ENCODE peak calls at places on chromosome X, in six cellular contexts. D is IMR-90, Z is H9, R is mesendoderm, C is neuronal stem cell, Y is H1. E is an unnamed sample.
A peak's percentile ranks its signal among the peaks of the same experiment; 100 is the strongest.

GRCh38 chrX:54992911-54993622 is 921 bp downstream of the PFKFB1 start:
- DNase-seq in D (no peak), Z (no peak), R (no peak), C (no peak), Y (no peak), E (no peak)

GRCh38 chrX:106862972-106863688 is 40.0 kb downstream of the RIPPLY1 start:
- DNase-seq in D (peak; percentile 2), Z (peak; percentile 71), R (peak; percentile 56), C (peak; percentile 1), Y (peak; percentile 15), E (peak; percentile 2)

GRCh38 chrX:69493193-69493592 is 10.9 kb upstream of the NALF2 start:
- DNase-seq in D (no peak), Z (peak; percentile 61), R (peak; percentile 74), C (peak; percentile 31), Y (no peak), E (peak; percentile 62)

GRCh38 chrX:17737707-17738001 is 361 bp downstream of the SCML1 start:
- DNase-seq in D (no peak), Z (no peak), R (no peak), C (peak; percentile 6), Y (no peak), E (no peak)

GRCh38 chrX:129717902-129718301 is 20.9 kb upstream of the XPNPEP2 start:
- DNase-seq in D (peak; percentile 78), Z (no peak), R (no peak), C (no peak), Y (no peak), E (no peak)

GRCh38 chrX:118726887-118727685 is at the start of gene IL13RA1:
- DNase-seq in D (peak; percentile 76), Z (peak; percentile 89), R (peak; percentile 94), C (peak; percentile 82), Y (peak; percentile 29), E (peak; percentile 87)

GRCh38 chrX:39946822-39947221 is 150.9 kb downstream of the BCOR start:
- DNase-seq in D (peak; percentile 81), Z (no peak), R (no peak), C (no peak), Y (no peak), E (no peak)

GRCh38 chrX:51395807-51396728 is 63.4 kb downstream of the NUDT10 start:
- DNase-seq in D (no peak), Z (peak; percentile 47), R (peak; percentile 52), C (peak; percentile 2), Y (no peak), E (peak; percentile 22)

GRCh38 chrX:82677281-82677680 is 830.8 kb upstream of the POU3F4 start:
- DNase-seq in D (no peak), Z (no peak), R (no peak), C (no peak), Y (no peak), E (no peak)

GRCh38 chrX:119753639-119754257 is 4.6 kb upstream of the SOWAHD start:
- DNase-seq in D (peak; percentile 24), Z (peak; percentile 33), R (peak; percentile 67), C (no peak), Y (no peak), E (peak; percentile 87)

GRCh38 chrX:13398073-13398823 is 78.4 kb upstream of the ATXN3L start:
- DNase-seq in D (peak; percentile 100), Z (no peak), R (peak; percentile 92), C (peak; percentile 1), Y (peak; percentile 33), E (peak; percentile 86)

GRCh38 chrX:116961872-116962582 is 499.3 kb upstream of the CT83 start:
- DNase-seq in D (no peak), Z (peak; percentile 67), R (peak; percentile 42), C (no peak), Y (no peak), E (peak; percentile 29)

GRCh38 chrX:153551135-153551534 is 33.7 kb downstream of the ATP2B3 start:
- DNase-seq in D (peak; percentile 17), Z (no peak), R (no peak), C (no peak), Y (no peak), E (peak; percentile 69)

GRCh38 chrX:53290441-53291041 is 9.2 kb upstream of the IQSEC2 start:
- DNase-seq in D (no peak), Z (no peak), R (no peak), C (no peak), Y (no peak), E (no peak)

GRCh38 chrX:64805683-64806082 is 170.6 kb downstream of the ZC4H2 start:
- DNase-seq in D (no peak), Z (no peak), R (no peak), C (no peak), Y (no peak), E (no peak)

DNA sequence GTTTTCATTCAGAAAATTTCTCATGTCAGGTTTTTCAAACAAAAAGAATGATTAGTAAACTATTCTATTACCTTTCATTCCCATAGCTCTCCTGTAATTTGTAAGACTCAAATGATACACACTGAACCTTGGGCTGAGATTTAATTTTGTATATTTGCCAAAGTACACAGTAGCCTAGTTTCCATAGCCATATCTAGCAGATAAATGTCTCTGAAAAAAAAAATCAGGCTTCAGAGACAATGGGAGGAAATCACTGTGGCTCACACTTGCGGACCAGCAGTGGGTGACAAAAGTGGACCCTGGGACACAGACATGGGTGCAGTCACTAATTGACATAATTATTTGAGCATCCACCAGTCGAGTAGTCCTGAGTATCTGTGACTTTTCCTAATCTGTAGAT is 46.6 kb downstream of the MAOA start:
- DNase-seq in D (no peak), Z (no peak), R (no peak), C (no peak), Y (no peak), E (no peak)
- H3K27ac ChIP-seq in D (no peak overlapping the region), Z (no peak overlapping the region), R (no peak overlapping the region), C (no peak overlapping the region), Y (no peak overlapping the region), E (no peak overlapping the region)

DNA sequence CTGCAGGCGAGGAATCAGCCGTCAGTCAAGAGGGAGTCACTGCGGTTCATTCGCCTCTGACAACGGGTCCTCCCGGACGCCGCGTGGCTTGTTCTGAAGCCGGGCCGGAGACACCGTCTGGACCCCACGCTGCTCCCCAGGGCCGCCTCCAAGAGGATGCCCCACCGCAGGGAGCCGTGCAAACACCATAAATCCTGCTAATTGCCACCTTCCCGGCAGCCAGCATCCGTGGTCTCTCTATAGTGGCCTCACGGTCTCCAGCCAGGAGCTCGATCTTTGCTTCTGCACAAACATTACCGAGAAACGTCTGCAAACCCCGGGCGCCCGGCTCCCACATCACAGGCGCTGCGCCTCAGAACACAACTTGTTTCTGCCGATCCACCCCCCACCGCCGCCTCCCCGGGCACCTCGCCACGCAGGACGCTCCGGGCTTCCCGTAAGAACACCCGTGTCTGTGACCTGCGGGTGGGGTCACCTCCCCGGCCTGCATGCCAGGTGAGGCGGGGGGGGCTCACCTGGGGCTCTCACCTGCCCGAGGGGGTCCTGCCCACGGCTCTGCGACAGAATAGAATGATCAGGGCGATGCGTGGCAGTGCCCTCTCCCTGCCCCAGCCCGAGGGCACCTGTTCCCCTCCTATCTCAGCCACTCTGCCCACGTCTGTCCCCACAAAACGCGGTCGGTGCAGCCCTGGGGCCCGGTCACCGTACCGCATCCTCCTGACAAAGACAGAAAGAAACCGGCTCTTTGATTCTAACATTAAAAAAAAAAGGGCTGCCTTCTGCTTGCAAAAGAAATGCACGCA is 32.4 kb upstream of the PPP2R3B start:
- DNase-seq in D (no peak), Z (no peak), R (no peak), C (no peak), Y (no peak), E (no peak)
- H4K8ac ChIP-seq in D (no peak overlapping the region), Z (no peak overlapping the region), R (no peak overlapping the region), C (peak overlapping the region; percentile 48), Y (no peak overlapping the region), E (no peak overlapping the region)

DNA sequence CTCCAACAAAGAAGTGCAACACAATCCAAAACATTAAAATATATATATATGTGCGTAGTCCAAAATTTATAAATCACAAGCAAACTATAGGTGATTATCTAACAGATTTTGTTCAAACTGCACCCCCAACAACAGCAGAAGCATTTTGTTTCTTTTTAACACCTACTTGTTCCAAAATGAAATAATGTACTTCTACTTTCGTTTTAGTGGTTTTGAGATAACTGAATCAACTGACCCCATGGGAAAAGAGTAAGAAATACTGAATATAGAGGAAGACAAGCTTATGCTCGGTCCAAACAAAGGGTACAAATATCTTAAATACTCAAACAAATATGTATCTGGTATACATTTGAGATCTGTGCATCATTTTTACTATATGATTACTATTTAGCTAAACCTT is 22.4 kb downstream of the MAP7D3 start:
- DNase-seq in D (no peak), Z (no peak), R (no peak), C (no peak), Y (no peak), E (no peak)
- H3K27ac ChIP-seq in D (no peak overlapping the region), Z (no peak overlapping the region), R (no peak overlapping the region), C (no peak overlapping the region), Y (no peak overlapping the region), E (no peak overlapping the region)

DNA sequence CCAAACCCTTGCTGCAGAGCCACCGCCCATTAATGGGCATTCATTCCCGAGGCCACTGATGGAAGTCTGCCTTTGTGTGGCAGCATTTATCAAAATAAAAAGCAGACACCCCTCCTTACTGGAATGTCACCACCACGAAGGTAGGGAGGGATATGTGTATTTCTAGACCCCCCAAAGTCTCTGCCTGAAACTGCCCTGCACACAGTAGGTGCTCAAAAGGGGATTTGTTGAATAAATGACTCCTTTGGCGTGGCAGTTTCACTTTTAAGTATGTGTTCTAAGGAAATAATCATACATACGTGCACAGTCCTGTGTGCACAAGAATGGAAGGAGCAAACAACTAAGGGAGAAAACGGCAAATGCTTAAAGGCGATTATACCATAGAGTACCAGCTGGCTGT is 23.6 kb upstream of the GLOD5 start:
- DNase-seq in D (no peak), Z (no peak), R (no peak), C (no peak), Y (no peak), E (no peak)
- H4K8ac ChIP-seq in D (peak overlapping the region; percentile 84), Z (no peak overlapping the region), R (no peak overlapping the region), C (no peak overlapping the region), Y (no peak overlapping the region), E (peak overlapping the region; percentile 98)

E was measured in trophoblast cell.